ENCODE peak calls at places on chromosomes 16 and 17, in four cellular contexts. P, J, G and O are unnamed samples.

GRCh38 chr16:59997706-59998105 is 1263.6 kb upstream of the GOT2 start:
- DNase-seq in P (no peak), J (no peak), G (no peak), O (no peak)

GRCh38 chr17:47363171-47363570 is 39.4 kb downstream of the EFCAB13 start:
- DNase-seq in P (no peak), J (no peak), G (no peak), O (no peak)

GRCh38 chr17:78379134-78379497 is 667 bp downstream of the PGS1 start:
- DNase-seq in P (no peak), J (no peak), G (no peak), O (no peak)

GRCh38 chr16:11534262-11534661 is 52.5 kb downstream of the LITAF start:
- DNase-seq in P (no peak), J (no peak), G (no peak), O (no peak)

GRCh38 chr16:81792828-81793227 is 13.7 kb downstream of the PLCG2 start:
- DNase-seq in P (no peak), J (no peak), G (no peak), O (no peak)

GRCh38 chr16:4935231-4935855 is 1.6 kb downstream of the PPL start:
- DNase-seq in P (no peak), J (no peak), G (peak), O (no peak)

GRCh38 chr16:346587-346986 is 5.9 kb downstream of the AXIN1 start:
- DNase-seq in P (no peak), J (no peak), G (no peak), O (peak)

GRCh38 chr16:31273187-31273586 is 13.4 kb downstream of the ITGAM start:
- DNase-seq in P (no peak), J (no peak), G (no peak), O (no peak)

GRCh38 chr17:83062011-83062817 is 17.2 kb upstream of the METRNL start:
- DNase-seq in P (no peak), J (no peak), G (peak), O (no peak)

GRCh38 chr17:81165246-81166032 is at the start of gene PVALEF:
- DNase-seq in P (no peak), J (no peak), G (no peak), O (no peak)

GRCh38 chr16:86249631-86250030 is 260.7 kb upstream of the FOXF1 start:
- DNase-seq in P (no peak), J (no peak), G (peak), O (no peak)